ENCODE peak calls at places on chromosomes 1 and 21, in four cellular contexts. I is HFF-Myc, V is GM03348, N is left kidney. P is an unnamed sample.

GRCh38 chr1:54340876-54341275 is 65.3 kb downstream of the SSBP3 start:
- DNase-seq in I (no peak), V (no peak), N (no peak), P (peak; percentile 92)

GRCh38 chr1:33099290-33100118 is 18.6 kb downstream of the AZIN2 start:
- DNase-seq in I (peak; percentile 100), V (peak; percentile 96), N (no peak), P (no peak)

GRCh38 chr1:36182734-36183133 is 26.8 kb downstream of the MAP7D1 start:
- DNase-seq in I (no peak), V (no peak), N (peak; percentile 31), P (no peak)

GRCh38 chr21:44365251-44365966 is 12.0 kb downstream of the TRPM2 start:
- DNase-seq in I (no peak), V (no peak), N (no peak), P (no peak)

GRCh38 chr1:78493456-78493855 is 2.7 kb downstream of the PTGFR start:
- DNase-seq in I (no peak), V (no peak), N (no peak), P (no peak)

GRCh38 chr1:178209935-178210334 is 116.0 kb downstream of the RASAL2 start:
- DNase-seq in I (no peak), V (no peak), N (no peak), P (no peak)

GRCh38 chr1:112520166-112520565 is 11.4 kb downstream of the WNT2B start:
- DNase-seq in I (no peak), V (no peak), N (no peak), P (no peak)

GRCh38 chr21:24552491-24552890 is 1054.8 kb downstream of the MRPL39 start:
- DNase-seq in I (no peak), V (no peak), N (no peak), P (no peak)

GRCh38 chr1:91148641-91149069 is 126.8 kb upstream of the ZNF644 start:
- DNase-seq in I (no peak), V (no peak), N (no peak), P (peak; percentile 18)

GRCh38 chr1:30807318-30808066 is 49.9 kb upstream of the LAPTM5 start:
- DNase-seq in I (no peak), V (peak; percentile 72), N (peak; percentile 47), P (peak; percentile 66)

GRCh38 chr1:181010789-181011188 is 11.9 kb downstream of the STX6 start:
- DNase-seq in I (no peak), V (peak; percentile 76), N (no peak), P (no peak)

GRCh38 chr1:53669511-53670191 is 69.3 kb downstream of the GLIS1 start:
- DNase-seq in I (no peak), V (peak; percentile 37), N (no peak), P (no peak)

GRCh38 chr1:29700522-29700921 is 464.2 kb downstream of the PTPRU start:
- DNase-seq in I (no peak), V (no peak), N (no peak), P (no peak)

GRCh38 chr1:230120289-230120948 is 53.4 kb downstream of the GALNT2 start:
- DNase-seq in I (no peak), V (no peak), N (peak; percentile 94), P (no peak)

GRCh38 chr21:45766501-45766900 is 123.0 kb downstream of the PCBP3 start:
- DNase-seq in I (no peak), V (no peak), N (no peak), P (no peak)

GRCh38 chr1:67464741-67465140 is 34.5 kb upstream of the SERBP1 start:
- DNase-seq in I (no peak), V (no peak), N (peak; percentile 82), P (no peak)

GRCh38 chr1:75796376-75797272 is at the start of gene MSH4:
- DNase-seq in I (peak; percentile 15), V (peak; percentile 7), N (peak; percentile 63), P (peak; percentile 86)

GRCh38 chr1:59085101-59085500 is 211.8 kb upstream of the FGGY start:
- DNase-seq in I (no peak), V (no peak), N (no peak), P (no peak)

GRCh38 chr21:34933609-34934345 is 115.3 kb downstream of the RUNX1 start:
- DNase-seq in I (no peak), V (no peak), N (no peak), P (no peak)

GRCh38 chr1:180501865-180502360 is 464 bp downstream of the ACBD6 start:
- DNase-seq in I (no peak), V (no peak), N (no peak), P (no peak)

GRCh38 chr21:18155508-18156193 is 89.0 kb upstream of the CHODL start:
- DNase-seq in I (no peak), V (no peak), N (peak; percentile 20), P (no peak)

GRCh38 chr21:45388611-45389296 is 16.2 kb upstream of the COL18A1 start:
- DNase-seq in I (no peak), V (no peak), N (no peak), P (no peak)

GRCh38 chr1:201506573-201507567 is at the start of gene CSRP1:
- DNase-seq in I (no peak), V (peak; percentile 96), N (peak; percentile 92), P (no peak)

GRCh38 chr1:34792868-34793727 is at the start of gene GJA4:
- DNase-seq in I (no peak), V (no peak), N (peak; percentile 18), P (no peak)

GRCh38 chr21:16320110-16320509 is 590.3 kb downstream of the USP25 start:
- DNase-seq in I (no peak), V (no peak), N (no peak), P (no peak)

GRCh38 chr21:17786219-17787181 is 32.7 kb downstream of the C21orf91 start:
- DNase-seq in I (no peak), V (no peak), N (no peak), P (no peak)

GRCh38 chr1:207949571-207950195 is 38.8 kb upstream of the CD34 start:
- DNase-seq in I (no peak), V (no peak), N (no peak), P (no peak)

P was measured in NCI-H82.